ENCODE peak calls at places on chromosome 19, in four cellular contexts. I, F, Y and R are unnamed samples. For H4K20me1, the result is how much of the 10 kb centered on the place peaks cover.

GRCh38 chr19:42206871-42207755 is 10.4 kb downstream of the DEDD2 start:
- DNase-seq in I (peak), F (no peak), Y (no peak), R (peak)

GRCh38 chr19:40762754-40763153 is 11.8 kb downstream of the SNRPA start:
- DNase-seq in I (no peak), F (no peak), Y (no peak), R (peak)

GRCh38 chr19:49150106-49150943 is 4.9 kb downstream of the HRC start:
- DNase-seq in I (peak), F (peak), Y (peak), R (peak)

GRCh38 chr19:13934785-13935109 is 3.5 kb downstream of the PODNL1 start:
- DNase-seq in I (no peak), F (no peak), Y (no peak), R (no peak)

GRCh38 chr19:12779162-12779993 is 4.0 kb upstream of the HOOK2 start:
- DNase-seq in I (peak), F (peak), Y (peak), R (peak)

GRCh38 chr19:21322528-21322927 is 6.7 kb downstream of the ZNF708 start:
- DNase-seq in I (no peak), F (no peak), Y (no peak), R (peak)

GRCh38 chr19:51071006-51071405 is 6.1 kb upstream of the KLK13 start:
- DNase-seq in I (no peak), F (no peak), Y (no peak), R (no peak)

GRCh38 chr19:54653181-54653809 is 9.5 kb upstream of the LILRB4 start:
- DNase-seq in I (peak), F (peak), Y (peak), R (peak)

GRCh38 chr19:4258181-4258580 is 11.3 kb downstream of the YJU2 start:
- DNase-seq in I (no peak), F (no peak), Y (no peak), R (no peak)

GRCh38 chr19:6611441-6611852 is 20.5 kb upstream of the CD70 start:
- DNase-seq in I (no peak), F (no peak), Y (no peak), R (no peak)

GRCh38 chr19:38664503-38665211 is 17.2 kb downstream of the ACTN4 start:
- DNase-seq in I (no peak), F (peak), Y (no peak), R (no peak)
- H3K9ac ChIP-seq in I (peak), F (peak), Y (peak), R (peak)

DNA sequence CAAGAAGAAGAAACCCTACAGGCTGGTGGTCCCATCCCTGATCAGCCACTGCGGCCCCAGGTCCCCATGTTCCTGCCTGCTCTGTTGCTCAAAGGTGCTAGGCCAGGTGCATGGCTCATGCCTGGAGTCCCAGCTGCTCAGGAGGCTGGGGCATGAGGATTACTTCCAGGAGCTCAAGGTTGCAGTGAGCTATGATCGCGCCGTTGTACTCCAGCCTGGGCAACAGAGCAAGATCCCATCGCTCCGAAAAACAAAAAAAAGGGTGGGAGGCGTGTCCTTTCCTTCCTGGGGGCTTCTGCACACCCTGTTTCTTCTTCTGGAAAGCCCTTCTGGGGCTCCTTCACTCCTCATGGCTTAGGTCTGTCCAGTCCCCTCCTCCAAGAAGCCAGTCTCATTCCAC is 11.9 kb upstream of the TINCR start:
- DNase-seq in I (no peak), F (no peak), Y (no peak), R (no peak)
- H4K20me1 ChIP-seq in I (under half), F (under half), Y (under half), R (under half)

GRCh38 chr19:1568320-1569019 is at the start of gene MEX3D:
- DNase-seq in I (peak), F (peak), Y (peak), R (peak)
- H2AFZ ChIP-seq in I (peak), F (peak), Y (no peak), R (peak)

DNA sequence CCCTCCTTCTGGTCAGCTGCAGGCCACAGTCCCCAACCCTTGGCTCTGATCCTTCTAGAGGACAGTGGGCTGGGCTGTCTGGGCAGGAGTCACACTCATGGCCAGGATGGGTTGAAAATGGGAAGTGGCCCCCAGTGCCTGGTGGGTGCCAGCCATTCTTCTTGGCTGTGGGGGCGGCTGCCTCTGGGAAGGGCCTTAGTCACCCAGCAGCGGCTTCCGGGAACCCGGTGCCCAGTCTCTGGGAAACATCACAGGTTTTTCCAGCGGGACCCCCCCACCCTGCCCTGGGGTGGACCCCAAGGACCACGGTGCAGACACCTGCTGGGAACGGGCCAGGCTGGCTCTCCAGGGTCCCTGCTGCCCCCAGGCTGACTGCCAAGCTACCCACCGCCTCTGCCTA is 27.3 kb upstream of the SLC7A10 start:
- DNase-seq in I (no peak), F (no peak), Y (no peak), R (no peak)
- H3K9ac ChIP-seq in I (no peak), F (no peak), Y (no peak), R (no peak)

GRCh38 chr19:17863520-17864182 is 3.9 kb downstream of the RPL18A start:
- DNase-seq in I (no peak), F (no peak), Y (peak), R (no peak)
- H4K20me1 ChIP-seq in I (half or more), F (under half), Y (half or more), R (half or more)

GRCh38 chr19:39265321-39265916 is 2.8 kb upstream of the IFNL2 start:
- DNase-seq in I (no peak), F (no peak), Y (no peak), R (no peak)
- H2AFZ ChIP-seq in I (peak), F (no peak), Y (no peak), R (peak)

GRCh38 chr19:10339380-10339960 is at the start of gene ICAM3:
- DNase-seq in I (no peak), F (no peak), Y (no peak), R (no peak)
- H3K9ac ChIP-seq in I (no peak), F (no peak), Y (no peak), R (no peak)

DNA sequence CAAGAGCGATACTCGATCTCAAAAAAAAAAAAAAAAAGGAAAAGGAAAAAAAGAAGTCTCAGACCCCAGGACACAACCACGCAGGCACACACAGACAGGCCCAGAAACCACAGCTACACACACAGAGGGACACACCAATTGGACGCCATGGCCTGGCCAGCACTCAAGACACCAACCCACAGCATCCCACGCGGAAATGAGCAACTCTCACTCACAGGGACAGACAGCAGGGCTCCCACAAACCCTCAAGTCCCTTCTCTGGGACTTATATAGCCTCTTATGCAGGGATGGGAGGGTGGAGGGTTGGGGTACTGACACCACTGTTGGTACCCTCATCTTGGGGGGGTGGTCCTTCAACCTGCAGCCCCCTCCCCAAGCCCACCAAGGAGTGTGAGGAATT is 5.9 kb downstream of the NOTCH3 start:
- DNase-seq in I (peak), F (no peak), Y (no peak), R (peak)
- H4K20me1 ChIP-seq in I (under half), F (under half), Y (under half), R (under half)